ENCODE peak calls at places on chromosomes 5 and 9, in seven cellular contexts. T is suprapubic skin, L is uterus, D is foreskin fibroblast, A is neural progenitor cell, F is fibroblast of mammary gland, X is PC-9. Y is an unnamed sample.

GRCh38 chr5:173328896-173329369 is 719 bp upstream of the STC2 start:
- DNase-seq in T (no peak), L (no peak), D (peak), A (peak), F (peak), X (peak), Y (no peak)

GRCh38 chr5:75756991-75757390 is 39.8 kb upstream of the POC5 start:
- DNase-seq in T (no peak), L (no peak), D (peak), A (no peak), F (peak), X (no peak), Y (no peak)

GRCh38 chr5:107523019-107523680 is 147.6 kb downstream of the EFNA5 start:
- DNase-seq in T (no peak), L (no peak), D (peak), A (no peak), F (no peak), X (no peak), Y (no peak)

GRCh38 chr5:522899-523657 is 1.2 kb downstream of the SLC9A3 start:
- DNase-seq in T (no peak), L (no peak), D (no peak), A (peak), F (no peak), X (no peak), Y (no peak)

GRCh38 chr5:164352695-164353094 is 847.3 kb downstream of the MAT2B start:
- DNase-seq in T (no peak), L (no peak), D (no peak), A (peak), F (no peak), X (no peak), Y (no peak)

GRCh38 chr9:71766663-71767062 is 1.6 kb downstream of the CEMIP2 start:
- DNase-seq in T (no peak), L (no peak), D (no peak), A (no peak), F (no peak), X (no peak), Y (no peak)

GRCh38 chr5:180641566-180641900 is 7.9 kb downstream of the FLT4 start:
- DNase-seq in T (no peak), L (no peak), D (no peak), A (no peak), F (no peak), X (no peak), Y (no peak)

GRCh38 chr5:1007681-1008450 is 736 bp upstream of the NKD2 start:
- DNase-seq in T (peak), L (peak), D (no peak), A (no peak), F (no peak), X (peak), Y (no peak)

GRCh38 chr5:147639303-147639702 is 129.4 kb upstream of the DPYSL3 start:
- DNase-seq in T (no peak), L (no peak), D (no peak), A (no peak), F (no peak), X (no peak), Y (no peak)

GRCh38 chr9:27125936-27126335 is 16.9 kb downstream of the TEK start:
- DNase-seq in T (no peak), L (no peak), D (no peak), A (no peak), F (peak), X (no peak), Y (no peak)

GRCh38 chr9:100303812-100304211 is 48.9 kb downstream of the TEX10 start:
- DNase-seq in T (no peak), L (no peak), D (no peak), A (no peak), F (no peak), X (no peak), Y (no peak)

GRCh38 chr9:78986446-78986845 is 585.3 kb upstream of the TLE4 start:
- DNase-seq in T (no peak), L (no peak), D (no peak), A (no peak), F (no peak), X (no peak), Y (no peak)

GRCh38 chr9:101028346-101029299 is at the start of gene PLPPR1:
- DNase-seq in T (peak), L (no peak), D (no peak), A (peak), F (peak), X (no peak), Y (no peak)

GRCh38 chr9:135074354-135075233 is 12.9 kb upstream of the OLFM1 start:
- DNase-seq in T (peak), L (no peak), D (no peak), A (no peak), F (no peak), X (no peak), Y (no peak)

GRCh38 chr5:181243521-181244307 is at the start of gene RACK1:
- DNase-seq in T (peak), L (peak), D (peak), A (peak), F (peak), X (peak), Y (no peak)

GRCh38 chr9:135083241-135083810 is 4.1 kb upstream of the OLFM1 start:
- DNase-seq in T (no peak), L (no peak), D (no peak), A (no peak), F (no peak), X (no peak), Y (no peak)

GRCh38 chr5:66675369-66675768 is 79.2 kb downstream of the MAST4 start:
- DNase-seq in T (no peak), L (no peak), D (no peak), A (no peak), F (no peak), X (no peak), Y (no peak)

GRCh38 chr5:87828545-87829213 is 415.9 kb upstream of the CCNH start:
- DNase-seq in T (no peak), L (no peak), D (no peak), A (no peak), F (no peak), X (no peak), Y (no peak)

GRCh38 chr9:71368157-71368556 is 246.7 kb upstream of the TRPM3 start:
- DNase-seq in T (no peak), L (no peak), D (no peak), A (peak), F (no peak), X (no peak), Y (no peak)

GRCh38 chr5:60633336-60633735 is 66.6 kb downstream of the DEPDC1B start:
- DNase-seq in T (no peak), L (no peak), D (peak), A (no peak), F (peak), X (no peak), Y (no peak)

GRCh38 chr9:91191443-91192378 is 170.0 kb downstream of the AUH start:
- DNase-seq in T (peak), L (no peak), D (no peak), A (no peak), F (no peak), X (no peak), Y (no peak)

GRCh38 chr9:136297766-136298735 is 5.8 kb downstream of the CCDC187 start:
- DNase-seq in T (no peak), L (no peak), D (no peak), A (no peak), F (no peak), X (no peak), Y (no peak)

GRCh38 chr5:174623438-174624019 is 100.9 kb upstream of the MSX2 start:
- DNase-seq in T (no peak), L (no peak), D (no peak), A (no peak), F (no peak), X (no peak), Y (no peak)

GRCh38 chr5:131163315-131164119 is 1.5 kb downstream of the HINT1 start:
- DNase-seq in T (no peak), L (no peak), D (no peak), A (peak), F (peak), X (no peak), Y (no peak)

GRCh38 chr5:132267931-132268501 is 10.5 kb downstream of the PDLIM4 start:
- DNase-seq in T (no peak), L (no peak), D (no peak), A (no peak), F (no peak), X (no peak), Y (no peak)

GRCh38 chr5:16791036-16791705 is 144.9 kb downstream of the MYO10 start:
- DNase-seq in T (no peak), L (peak), D (peak), A (peak), F (peak), X (peak), Y (no peak)

GRCh38 chr5:89071941-89072331 is 189.0 kb upstream of the MEF2C start:
- DNase-seq in T (no peak), L (no peak), D (no peak), A (no peak), F (no peak), X (no peak), Y (no peak)

GRCh38 chr5:163571755-163572154 is 66.3 kb downstream of the MAT2B start:
- DNase-seq in T (no peak), L (no peak), D (peak), A (no peak), F (peak), X (peak), Y (no peak)

GRCh38 chr9:9352877-9353481 is 1259.8 kb downstream of the PTPRD start:
- DNase-seq in T (no peak), L (no peak), D (no peak), A (peak), F (peak), X (no peak), Y (no peak)

GRCh38 chr5:118692811-118693342 is 295.5 kb downstream of the DTWD2 start:
- DNase-seq in T (no peak), L (no peak), D (no peak), A (peak), F (no peak), X (no peak), Y (no peak)

GRCh38 chr9:27618066-27618465 is 44.8 kb upstream of the C9orf72 start:
- DNase-seq in T (no peak), L (no peak), D (no peak), A (no peak), F (no peak), X (no peak), Y (no peak)

GRCh38 chr5:161342886-161343285 is 203.6 kb downstream of the GABRB2 start:
- DNase-seq in T (no peak), L (no peak), D (no peak), A (no peak), F (no peak), X (no peak), Y (no peak)

GRCh38 chr5:149217802-149218153 is 53.9 kb upstream of the AFAP1L1 start:
- DNase-seq in T (no peak), L (no peak), D (no peak), A (no peak), F (no peak), X (no peak), Y (no peak)

GRCh38 chr5:94802450-94802849 is 184.0 kb downstream of the SLF1 start:
- DNase-seq in T (no peak), L (no peak), D (no peak), A (peak), F (peak), X (no peak), Y (no peak)

GRCh38 chr5:77210091-77211012 is at the start of gene PDE8B:
- DNase-seq in T (no peak), L (peak), D (no peak), A (peak), F (no peak), X (no peak), Y (no peak)

GRCh38 chr9:70003786-70004185 is 39.9 kb upstream of the MAMDC2 start:
- DNase-seq in T (no peak), L (no peak), D (peak), A (no peak), F (peak), X (no peak), Y (no peak)

GRCh38 chr9:650362-650761 is 191.1 kb upstream of the DMRT1 start:
- DNase-seq in T (no peak), L (no peak), D (no peak), A (peak), F (peak), X (no peak), Y (no peak)

GRCh38 chr5:154503698-154504039 is 25.6 kb upstream of the HAND1 start:
- DNase-seq in T (no peak), L (no peak), D (no peak), A (no peak), F (no peak), X (no peak), Y (no peak)

GRCh38 chr5:135433626-135434426 is 13.3 kb downstream of the DCANP1 start:
- DNase-seq in T (no peak), L (no peak), D (peak), A (no peak), F (peak), X (no peak), Y (no peak)

GRCh38 chr9:93060746-93061259 is 2.3 kb downstream of the SUSD3 start:
- DNase-seq in T (no peak), L (peak), D (no peak), A (no peak), F (peak), X (no peak), Y (no peak)

DNA sequence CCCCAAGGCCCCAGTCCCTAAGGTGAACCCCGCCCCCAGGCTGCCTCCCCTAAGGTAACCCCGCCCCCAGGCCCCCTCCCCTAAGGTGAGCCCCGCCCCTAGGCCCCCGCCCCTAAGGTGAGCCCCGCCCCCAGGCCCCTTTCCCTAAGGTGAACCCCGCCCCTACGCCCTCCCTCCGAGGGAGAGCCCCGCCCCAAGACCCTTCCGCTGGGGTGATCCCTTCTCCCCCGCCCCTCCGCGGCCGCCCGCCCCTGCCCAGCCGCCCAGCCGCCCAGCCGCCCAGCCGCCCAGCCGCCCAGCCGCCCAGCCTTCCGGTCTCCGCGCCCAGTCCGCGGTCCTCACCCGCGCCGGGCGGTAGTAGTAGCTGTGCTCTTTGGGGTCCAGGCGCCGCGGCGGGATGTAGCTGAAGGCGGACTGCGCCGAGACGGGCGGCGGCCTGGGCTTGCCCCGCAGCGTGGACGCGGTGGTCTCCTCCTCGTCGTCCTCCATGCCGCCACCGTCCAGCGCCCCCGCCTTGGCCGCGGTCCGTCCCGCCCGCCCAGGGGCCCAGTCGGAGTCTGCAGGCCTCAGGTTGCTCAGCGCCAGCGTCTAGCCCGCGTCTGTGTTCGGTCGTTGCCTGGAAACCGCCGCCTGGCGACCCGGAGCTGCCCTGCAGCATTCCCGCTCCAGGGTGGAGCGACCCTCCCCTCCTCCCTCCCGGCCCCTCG is at the start of gene CFAP90:
- DNase-seq in T (peak), L (peak), D (no peak), A (peak), F (peak), X (no peak), Y (no peak)
- TF ChIP-seq CTCF in T (peak), L (no peak), D (peak), A (peak), F (peak), X (no peak), Y (no peak)

DNA sequence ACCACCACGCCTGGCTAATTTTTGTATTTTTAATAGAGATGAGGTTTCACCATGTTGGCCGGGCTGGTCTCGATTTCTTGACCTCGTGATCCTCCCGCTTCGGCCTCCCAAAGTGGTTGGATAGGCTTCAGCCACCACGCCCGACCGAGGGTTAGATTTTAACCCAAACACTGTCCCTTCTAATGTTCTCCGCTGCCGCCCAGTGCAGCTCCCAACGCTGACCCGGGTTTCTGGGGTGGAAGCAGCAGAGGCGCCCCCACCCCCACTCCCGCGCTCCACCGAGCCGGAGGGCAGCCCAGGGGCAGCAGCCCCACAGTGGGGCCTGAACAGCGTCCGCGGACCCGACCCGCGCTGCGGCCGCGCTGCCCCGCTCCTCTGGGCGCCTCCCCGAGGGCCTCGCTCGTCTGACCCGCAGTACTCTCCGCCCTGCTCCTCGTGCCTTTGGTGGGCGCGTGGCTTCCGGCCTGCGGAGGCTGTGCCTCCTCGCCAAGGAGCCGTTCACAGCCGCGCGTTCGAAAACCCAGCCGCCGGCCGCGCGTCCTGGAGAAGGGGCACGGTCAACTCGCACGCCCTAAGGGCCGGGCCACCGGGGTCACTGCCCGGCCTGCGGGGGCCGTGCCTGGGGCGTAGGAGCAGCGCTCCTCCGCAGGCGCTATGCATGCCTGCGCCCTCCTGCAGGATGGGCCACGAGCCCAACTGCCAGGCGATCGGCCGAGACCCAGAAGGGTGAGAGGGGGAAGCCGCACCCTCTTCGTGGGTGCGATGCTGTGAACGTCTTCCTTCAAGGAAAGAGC is 83.0 kb downstream of the HSD17B3 start:
- DNase-seq in T (no peak), L (no peak), D (no peak), A (no peak), F (no peak), X (peak), Y (no peak)
- H3K4me3 ChIP-seq in T (peak), L (no peak), D (no peak), A (no peak), F (no peak), X (no peak), Y (no peak)

GRCh38 chr9:138094028-138094427 is 216.4 kb downstream of the CACNA1B start:
- DNase-seq in T (no peak), L (no peak), D (no peak), A (no peak), F (no peak), X (no peak), Y (no peak)
- TF ChIP-seq CTCF in T (no peak), L (no peak), D (no peak), A (no peak), F (no peak), X (no peak), Y (no peak)

DNA sequence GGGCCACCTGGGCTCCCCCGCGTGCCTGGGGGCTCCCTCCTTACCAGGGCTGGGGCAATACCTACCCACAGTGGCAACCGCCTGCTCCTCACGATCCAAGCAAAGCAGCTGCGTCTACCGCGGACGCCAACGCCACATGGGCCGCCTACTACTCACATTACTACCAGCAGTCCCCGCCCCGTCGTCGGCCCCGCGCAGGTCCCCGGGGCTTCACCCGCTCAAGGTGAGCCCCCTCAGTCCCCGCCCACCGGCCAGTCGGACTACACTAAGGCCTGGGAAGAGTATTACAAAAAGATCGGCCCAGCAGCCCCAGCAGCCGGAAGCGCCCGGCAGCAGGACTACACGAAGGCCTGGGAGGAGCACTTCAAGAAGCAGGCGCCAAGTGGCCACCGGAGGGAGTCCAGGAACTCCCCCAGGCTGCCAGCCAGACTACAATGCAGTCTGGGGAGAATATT is 106.0 kb upstream of the MTAP start:
- DNase-seq in T (no peak), L (no peak), D (no peak), A (peak), F (no peak), X (no peak), Y (no peak)
- H3K4me3 ChIP-seq in T (no peak), L (no peak), D (no peak), A (no peak), F (no peak), X (no peak), Y (no peak)